ENCODE peak calls at places on chromosomes 11 and 22, in eight cellular contexts. V, Z, B, Q, K, R, X and D are unnamed samples.

GRCh38 chr22:37747090-37747714 is 50.4 kb downstream of the TRIOBP start:
- DNase-seq in V (no peak), Z (no peak), B (peak), Q (peak), K (no peak), R (peak), X (no peak), D (no peak)

GRCh38 chr22:29387921-29388758 is at the start of gene AP1B1:
- DNase-seq in V (peak), Z (peak), B (peak), Q (peak), K (peak), R (peak), X (peak), D (peak)

GRCh38 chr11:134644489-134645456 is 232.7 kb upstream of the B3GAT1 start:
- DNase-seq in V (no peak), Z (no peak), B (peak), Q (no peak), K (no peak), R (no peak), X (no peak), D (no peak)

GRCh38 chr11:102603091-102603490 is 22.0 kb downstream of the MMP20 start:
- DNase-seq in V (no peak), Z (no peak), B (no peak), Q (no peak), K (no peak), R (no peak), X (no peak), D (no peak)

GRCh38 chr11:63908631-63909491 is 8.1 kb downstream of the RCOR2 start:
- DNase-seq in V (peak), Z (no peak), B (peak), Q (peak), K (no peak), R (peak), X (no peak), D (no peak)

GRCh38 chr22:37401861-37402506 is 25.3 kb downstream of the ELFN2 start:
- DNase-seq in V (no peak), Z (no peak), B (no peak), Q (no peak), K (no peak), R (no peak), X (no peak), D (no peak)

GRCh38 chr22:24164243-24164642 is 17.0 kb upstream of the SUSD2 start:
- DNase-seq in V (no peak), Z (no peak), B (no peak), Q (no peak), K (no peak), R (no peak), X (no peak), D (no peak)

GRCh38 chr11:22624742-22625447 is 728 bp downstream of the FANCF start:
- DNase-seq in V (peak), Z (no peak), B (peak), Q (peak), K (peak), R (peak), X (peak), D (no peak)

GRCh38 chr11:94706211-94706610 is 61.9 kb upstream of the AMOTL1 start:
- DNase-seq in V (no peak), Z (no peak), B (no peak), Q (no peak), K (peak), R (no peak), X (no peak), D (no peak)

DNA sequence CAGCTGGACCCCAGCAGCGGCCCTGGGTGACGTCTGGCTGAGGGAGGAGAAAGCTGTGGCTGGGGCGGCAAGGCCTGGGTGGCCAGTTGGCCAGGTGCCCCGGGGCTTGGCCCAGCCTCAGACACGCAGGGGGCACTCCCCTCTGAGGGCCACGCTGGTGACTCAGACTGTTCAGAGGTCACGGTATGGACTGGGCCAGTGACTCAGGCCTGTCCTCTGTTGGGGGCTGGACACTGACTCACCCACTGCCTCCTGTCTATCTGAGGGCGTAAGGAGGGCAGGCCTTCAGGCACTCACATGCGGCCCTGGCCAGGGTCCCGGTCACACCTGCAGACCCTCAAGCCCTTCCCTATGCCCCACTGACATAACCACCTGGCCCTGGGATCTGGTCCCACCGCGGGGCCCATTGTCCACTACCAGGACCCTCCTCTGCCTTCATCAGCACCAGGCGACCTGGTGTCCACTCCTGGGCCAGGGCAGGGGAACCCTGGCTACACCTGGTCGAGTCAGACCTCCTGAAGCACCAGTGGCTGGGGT is 3.7 kb upstream of the MUC5AC start:
- DNase-seq in V (peak), Z (no peak), B (peak), Q (peak), K (no peak), R (no peak), X (peak), D (peak)
- H3K27ac ChIP-seq in V (no peak), Z (no peak), B (no peak), Q (no peak), K (no peak), R (no peak), X (no peak), D (peak)

GRCh38 chr22:31323578-31324550 is 22.3 kb downstream of the PATZ1 start:
- DNase-seq in V (no peak), Z (no peak), B (no peak), Q (no peak), K (no peak), R (no peak), X (no peak), D (no peak)
- H3K27ac ChIP-seq in V (no peak), Z (no peak), B (no peak), Q (no peak), K (peak), R (no peak), X (no peak), D (no peak)

DNA sequence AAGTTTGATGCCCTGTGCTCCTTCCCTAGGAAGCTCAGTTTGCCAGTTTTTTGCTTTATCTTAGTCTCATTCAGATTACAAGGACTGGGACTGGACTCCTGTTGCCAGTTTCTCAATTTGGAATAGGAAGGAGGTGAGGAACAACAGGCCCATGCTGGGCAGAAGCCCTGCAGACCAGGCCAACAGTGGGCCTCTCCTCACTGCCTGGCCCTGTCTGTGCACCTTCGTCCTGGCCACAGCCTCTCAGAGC is 23.7 kb downstream of the MED15 start:
- DNase-seq in V (no peak), Z (no peak), B (no peak), Q (no peak), K (no peak), R (no peak), X (no peak), D (no peak)
- H3K27ac ChIP-seq in V (peak), Z (peak), B (peak), Q (peak), K (peak), R (no peak), X (peak), D (peak)

GRCh38 chr22:49934891-49935557 is 16.6 kb downstream of the CRELD2 start:
- DNase-seq in V (peak), Z (no peak), B (peak), Q (peak), K (peak), R (peak), X (peak), D (no peak)

GRCh38 chr22:49931863-49932262 is 13.4 kb downstream of the CRELD2 start:
- DNase-seq in V (no peak), Z (no peak), B (no peak), Q (no peak), K (no peak), R (no peak), X (no peak), D (no peak)

GRCh38 chr22:49935561-49935960 is 17.1 kb downstream of the CRELD2 start:
- DNase-seq in V (no peak), Z (no peak), B (no peak), Q (peak), K (no peak), R (no peak), X (no peak), D (no peak)

GRCh38 chr22:49934144-49934890 is 15.9 kb downstream of the CRELD2 start:
- DNase-seq in V (peak), Z (no peak), B (peak), Q (peak), K (no peak), R (peak), X (peak), D (no peak)

GRCh38 chr22:49933236-49933921 is 14.9 kb downstream of the CRELD2 start:
- DNase-seq in V (peak), Z (no peak), B (peak), Q (peak), K (no peak), R (peak), X (peak), D (no peak)
- H3K27ac ChIP-seq in V (peak), Z (peak), B (peak), Q (peak), K (peak), R (peak), X (peak), D (peak)

GRCh38 chr11:126339866-126340434 is 15.5 kb upstream of the ST3GAL4 start:
- DNase-seq in V (peak), Z (peak), B (peak), Q (peak), K (no peak), R (peak), X (no peak), D (no peak)
- H3K27ac ChIP-seq in V (peak), Z (peak), B (peak), Q (peak), K (peak), R (no peak), X (no peak), D (no peak)

DNA sequence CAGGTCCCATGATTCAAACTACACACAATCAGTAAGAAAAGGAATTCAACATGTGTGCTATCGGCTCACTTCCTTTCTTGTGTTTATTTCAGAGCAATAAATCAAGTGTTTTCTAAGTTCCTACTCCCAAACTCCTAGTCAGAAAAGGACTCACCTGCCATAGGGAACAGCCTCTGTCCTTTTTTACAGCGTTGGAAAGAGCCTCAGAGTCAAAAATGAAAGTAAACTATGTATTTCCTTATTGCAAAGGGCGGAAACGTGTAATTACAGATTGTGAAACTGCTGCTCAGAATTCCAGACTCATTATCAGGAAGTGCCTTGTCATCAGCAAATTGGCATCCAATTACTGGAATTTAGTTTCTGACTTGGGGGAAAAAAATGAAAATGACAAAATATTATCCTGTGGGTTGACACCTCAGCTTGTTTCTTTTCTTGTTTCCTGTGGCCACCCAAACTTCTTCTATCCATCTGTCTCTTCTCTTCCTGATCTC is at the start of gene CASP4:
- DNase-seq in V (no peak), Z (no peak), B (no peak), Q (no peak), K (peak), R (no peak), X (no peak), D (peak)
- H3K27ac ChIP-seq in V (peak), Z (peak), B (peak), Q (peak), K (peak), R (peak), X (peak), D (peak)

GRCh38 chr22:33274214-33274828 is 216.1 kb upstream of the SYN3 start:
- DNase-seq in V (no peak), Z (no peak), B (no peak), Q (no peak), K (peak), R (no peak), X (no peak), D (no peak)

GRCh38 chr22:33274941-33275443 is 216.8 kb upstream of the SYN3 start:
- DNase-seq in V (no peak), Z (no peak), B (no peak), Q (no peak), K (no peak), R (no peak), X (no peak), D (no peak)

GRCh38 chr22:33272180-33272579 is 214.0 kb upstream of the SYN3 start:
- DNase-seq in V (no peak), Z (no peak), B (no peak), Q (no peak), K (no peak), R (no peak), X (no peak), D (no peak)

GRCh38 chr22:33271390-33272161 is 213.4 kb upstream of the SYN3 start:
- DNase-seq in V (peak), Z (no peak), B (peak), Q (peak), K (no peak), R (peak), X (peak), D (peak)

GRCh38 chr22:33272866-33273265 is 214.7 kb upstream of the SYN3 start:
- DNase-seq in V (no peak), Z (no peak), B (no peak), Q (no peak), K (no peak), R (no peak), X (no peak), D (no peak)
- H3K27ac ChIP-seq in V (no peak), Z (no peak), B (no peak), Q (no peak), K (no peak), R (no peak), X (peak), D (no peak)

GRCh38 chr11:69948256-69949141 is 129.3 kb upstream of the FGF3 start:
- DNase-seq in V (peak), Z (no peak), B (no peak), Q (no peak), K (peak), R (no peak), X (peak), D (peak)
- H3K27ac ChIP-seq in V (no peak), Z (no peak), B (no peak), Q (no peak), K (peak), R (no peak), X (peak), D (peak)

GRCh38 chr11:83280256-83280655 is 5.9 kb downstream of the CCDC90B start:
- DNase-seq in V (no peak), Z (no peak), B (no peak), Q (no peak), K (no peak), R (no peak), X (no peak), D (no peak)
- H3K27ac ChIP-seq in V (no peak), Z (no peak), B (no peak), Q (no peak), K (no peak), R (no peak), X (no peak), D (no peak)